ENCODE peak calls at places on chromosomes 7 and 10, in four cellular contexts. R is aorta, T is tibial nerve, L is adipocyte. J is an unnamed sample.

GRCh38 chr7:41695661-41696322 is 7.1 kb downstream of the INHBA start:
- DNase-seq in R (no peak), L (peak; percentile 82), T (no peak), J (no peak)

GRCh38 chr7:38699481-38699880 is 68.3 kb upstream of the AMPH start:
- DNase-seq in R (no peak), L (peak; percentile 78), T (no peak), J (no peak)

GRCh38 chr7:137539111-137539715 is 195.7 kb upstream of the PTN start:
- DNase-seq in L (peak; percentile 61), R (no peak), T (no peak), J (no peak)

GRCh38 chr7:100119075-100119700 is at the start of the genes CNPY4 and TAF6:
- DNase-seq in T (peak; percentile 88), L (peak; percentile 98), R (peak; percentile 99), J (peak; percentile 94)

GRCh38 chr7:120951826-120952225 is 1.2 kb downstream of the ING3 start:
- DNase-seq in R (no peak), L (no peak), T (no peak), J (peak; percentile 42)

GRCh38 chr7:129911790-129912189 is 41.0 kb downstream of the UBE2H start:
- DNase-seq in R (no peak), T (no peak), L (no peak), J (no peak)

GRCh38 chr7:101586971-101587370 is 42.1 kb downstream of the MYL10 start:
- DNase-seq in T (no peak), L (no peak), R (no peak), J (no peak)

GRCh38 chr7:272631-273030 is 17.3 kb upstream of the FOXL3 start:
- DNase-seq in T (no peak), R (peak; percentile 70), L (no peak), J (no peak)

GRCh38 chr7:71132521-71133231 is 732 bp downstream of the GALNT17 start:
- DNase-seq in T (no peak), R (peak; percentile 77), L (no peak), J (no peak)

GRCh38 chr7:95658676-95659075 is 62.4 kb upstream of the PDK4 start:
- DNase-seq in T (no peak), R (peak; percentile 57), L (no peak), J (no peak)

GRCh38 chr10:128062837-128063563 is 63.2 kb downstream of the MKI67 start:
- DNase-seq in R (peak; percentile 76), T (peak; percentile 10), L (no peak), J (peak; percentile 67)

GRCh38 chr7:95718556-95719410 is 53.6 kb upstream of the DYNC1I1 start:
- DNase-seq in T (no peak), L (peak; percentile 65), R (no peak), J (peak; percentile 58)

GRCh38 chr10:26781797-26782196 is 79.0 kb downstream of the ABI1 start:
- DNase-seq in R (no peak), L (peak; percentile 15), T (no peak), J (no peak)

GRCh38 chr10:17479015-17479615 is 24.7 kb upstream of the ST8SIA6 start:
- DNase-seq in T (no peak), R (no peak), L (peak; percentile 3), J (no peak)

GRCh38 chr10:7968510-7968909 is 86.0 kb upstream of the GATA3 start:
- DNase-seq in L (no peak), R (no peak), T (no peak), J (no peak)

GRCh38 chr7:84337386-84337785 is 142.8 kb upstream of the SEMA3A start:
- DNase-seq in R (no peak), L (peak; percentile 47), T (no peak), J (no peak)

GRCh38 chr7:151692721-151693120 is 173.0 kb upstream of the RHEB start:
- DNase-seq in T (no peak), L (no peak), R (peak; percentile 48), J (no peak)

GRCh38 chr7:104362756-104363155 is 34.4 kb downstream of the LHFPL3 start:
- DNase-seq in L (no peak), R (no peak), T (no peak), J (no peak)

GRCh38 chr7:1723254-1723653 is 53.2 kb downstream of the ELFN1 start:
- DNase-seq in R (no peak), L (no peak), T (no peak), J (no peak)

GRCh38 chr7:141042222-141043193 is 27.8 kb upstream of the MRPS33 start:
- DNase-seq in R (no peak), T (no peak), L (peak; percentile 28), J (no peak)

GRCh38 chr10:63582686-63583085 is 61.5 kb downstream of the REEP3 start:
- DNase-seq in L (no peak), T (no peak), R (no peak), J (no peak)

GRCh38 chr10:75261813-75262725 is 26.3 kb upstream of the COMTD1 start:
- DNase-seq in L (no peak), T (no peak), R (peak; percentile 66), J (no peak)

GRCh38 chr10:79173582-79174262 is 105.0 kb downstream of the ZMIZ1 start:
- DNase-seq in L (no peak), T (no peak), R (no peak), J (no peak)

GRCh38 chr10:110535958-110536891 is 31.3 kb upstream of the SMC3 start:
- DNase-seq in R (no peak), T (no peak), L (peak; percentile 46), J (peak; percentile 53)

GRCh38 chr7:95470452-95470851 is 15.3 kb upstream of the ASB4 start:
- DNase-seq in L (no peak), T (no peak), R (no peak), J (peak; percentile 88)

GRCh38 chr10:17783751-17784150 is 25.4 kb upstream of the MRC1 start:
- DNase-seq in L (peak; percentile 9), R (no peak), T (no peak), J (no peak)

GRCh38 chr7:126778101-126778500 is 474.6 kb downstream of the GRM8 start:
- DNase-seq in T (no peak), L (no peak), R (no peak), J (peak; percentile 96)

GRCh38 chr7:125555921-125556320 is 626.3 kb upstream of the POT1 start:
- DNase-seq in T (no peak), L (no peak), R (no peak), J (no peak)

GRCh38 chr7:77895905-77896304 is 97.3 kb downstream of the PHTF2 start:
- DNase-seq in L (no peak), T (no peak), R (no peak), J (no peak)

GRCh38 chr7:77893813-77894212 is 95.2 kb downstream of the PHTF2 start:
- DNase-seq in L (no peak), R (no peak), T (no peak), J (no peak)

GRCh38 chr7:77894574-77895091 is 96.1 kb downstream of the PHTF2 start:
- DNase-seq in L (no peak), R (no peak), T (no peak), J (no peak)

GRCh38 chr7:77897004-77897547 is 98.5 kb downstream of the PHTF2 start:
- DNase-seq in T (no peak), L (no peak), R (no peak), J (no peak)
- H3K4me1 ChIP-seq in T (no peaks in the 10 kb centered on the region), L (no peaks in the 10 kb centered on the region), R (no peaks in the 10 kb centered on the region), J (no peaks in the 10 kb centered on the region)

GRCh38 chr7:118218413-118219156 is 5.9 kb upstream of the ANKRD7 start:
- DNase-seq in R (no peak), L (no peak), T (no peak), J (no peak)

GRCh38 chr7:118214051-118214832 is 10.3 kb upstream of the ANKRD7 start:
- DNase-seq in T (peak; percentile 34), L (peak; percentile 82), R (peak; percentile 92), J (peak; percentile 75)

GRCh38 chr7:118219157-118219512 is 5.4 kb upstream of the ANKRD7 start:
- DNase-seq in T (no peak), R (no peak), L (no peak), J (no peak)

GRCh38 chr7:118217068-118217715 is 7.3 kb upstream of the ANKRD7 start:
- DNase-seq in L (no peak), R (no peak), T (no peak), J (no peak)

GRCh38 chr7:118214833-118215182 is 9.7 kb upstream of the ANKRD7 start:
- DNase-seq in T (no peak), L (no peak), R (no peak), J (no peak)
- H3K4me3 ChIP-seq in T (peak overlapping the region; percentile 48), L (peak overlapping the region; percentile 93), R (peak overlapping the region; percentile 19), J (peak overlapping the region; percentile 66)

DNA sequence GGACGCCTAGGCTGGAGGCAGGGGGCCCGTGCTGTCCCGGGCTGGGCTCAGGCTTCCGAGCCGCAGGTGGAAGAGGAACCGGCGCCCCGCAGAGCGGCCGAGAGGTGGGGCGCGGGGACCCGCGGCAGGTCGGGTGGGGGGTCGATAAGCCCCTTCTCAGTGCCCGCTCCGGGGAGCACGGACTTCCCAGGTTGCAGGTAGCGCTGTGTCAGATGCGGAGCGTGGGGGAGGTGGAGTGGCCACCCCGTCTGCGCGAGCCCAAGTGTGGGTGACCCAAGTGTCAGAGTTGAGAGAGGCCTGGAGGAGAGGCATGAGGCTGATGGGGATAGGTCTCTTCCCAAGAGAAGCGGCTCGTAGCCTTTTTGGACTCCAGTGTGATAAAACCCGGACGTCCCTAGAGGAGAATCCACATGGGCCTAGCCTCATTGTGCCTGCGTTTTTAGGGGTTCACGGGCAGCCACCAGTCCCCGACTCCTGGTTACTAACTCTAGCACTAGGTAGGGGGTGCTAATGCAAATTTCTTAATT is 580 bp downstream of the EEPD1 start:
- DNase-seq in T (no peak), L (peak; percentile 25), R (peak; percentile 87), J (no peak)
- H3K4me1 ChIP-seq in T (peaks cover 11% of the 10 kb centered on the region), L (peaks cover 39% of the 10 kb centered on the region), R (peaks cover 4% of the 10 kb centered on the region), J (peaks cover 7% of the 10 kb centered on the region)

GRCh38 chr7:29255839-29256782 is 61.5 kb downstream of the CHN2 start:
- DNase-seq in L (no peak), R (no peak), T (no peak), J (peak; percentile 65)

GRCh38 chr7:29258951-29259350 is 64.4 kb downstream of the CHN2 start:
- DNase-seq in L (no peak), T (no peak), R (no peak), J (no peak)

GRCh38 chr7:29253225-29253624 is 58.6 kb downstream of the CHN2 start:
- DNase-seq in R (no peak), L (no peak), T (no peak), J (no peak)

GRCh38 chr7:29255199-29255838 is 60.7 kb downstream of the CHN2 start:
- DNase-seq in R (no peak), T (no peak), L (no peak), J (no peak)

GRCh38 chr7:29254663-29255062 is 60.1 kb downstream of the CHN2 start:
- DNase-seq in L (no peak), R (no peak), T (no peak), J (no peak)
- H3K4me3 ChIP-seq in L (no peak overlapping the region), R (no peak overlapping the region), T (no peak overlapping the region), J (no peak overlapping the region)

GRCh38 chr7:69640925-69641594 is 42.8 kb downstream of the AUTS2 start:
- DNase-seq in L (no peak), R (no peak), T (no peak), J (no peak)

GRCh38 chr7:69640216-69640615 is 41.9 kb downstream of the AUTS2 start:
- DNase-seq in T (no peak), L (no peak), R (no peak), J (no peak)

GRCh38 chr7:69638674-69639073 is 40.4 kb downstream of the AUTS2 start:
- DNase-seq in R (no peak), T (no peak), L (no peak), J (no peak)

GRCh38 chr7:69645683-69646082 is 47.4 kb downstream of the AUTS2 start:
- DNase-seq in R (no peak), T (no peak), L (no peak), J (no peak)

GRCh38 chr7:69643708-69644445 is 45.6 kb downstream of the AUTS2 start:
- DNase-seq in T (no peak), L (no peak), R (no peak), J (no peak)
- H3K4me1 ChIP-seq in T (no peaks in the 10 kb centered on the region), L (peaks cover 13% of the 10 kb centered on the region), R (no peaks in the 10 kb centered on the region), J (no peaks in the 10 kb centered on the region)

J was measured in MM.1S.